ENCODE peak calls at places on chromosomes 2 and 18, in seven cellular contexts. I is IMR-90, W is epithelial cell of esophagus, J is HL-60, K is A549, O is BE2C, L is AG04450. P is an unnamed sample.

GRCh38 chr2:38178556-38179419 is 102.8 kb upstream of the CYP1B1 start:
- DNase-seq in W (peak; percentile 50), L (no peak), K (peak; percentile 68), O (no peak), J (peak; percentile 92), I (peak; percentile 68), P (no peak)

GRCh38 chr2:168246483-168247340 is 683 bp downstream of the STK39 start:
- DNase-seq in J (no peak), K (peak; percentile 68), I (peak; percentile 64), L (no peak), O (peak; percentile 61), W (peak; percentile 72), P (no peak)

GRCh38 chr2:17539596-17539992 is 902 bp upstream of the VSNL1 start:
- DNase-seq in W (peak; percentile 85), K (no peak), I (no peak), L (no peak), O (no peak), J (no peak), P (no peak)

GRCh38 chr2:137302957-137303356 is 537.6 kb downstream of the THSD7B start:
- DNase-seq in I (no peak), O (no peak), L (no peak), W (no peak), J (no peak), K (no peak), P (no peak)

GRCh38 chr2:189162566-189162965 is 17.0 kb downstream of the COL5A2 start:
- DNase-seq in L (no peak), K (no peak), O (no peak), W (no peak), J (no peak), I (no peak), P (no peak)

GRCh38 chr2:235002198-235003095 is 50.6 kb downstream of the SH3BP4 start:
- DNase-seq in O (no peak), K (no peak), L (no peak), J (no peak), I (peak; percentile 58), W (peak; percentile 70), P (no peak)

GRCh38 chr18:21366896-21367295 is 124.9 kb downstream of the GREB1L start:
- DNase-seq in I (no peak), L (no peak), W (no peak), O (no peak), K (no peak), J (no peak), P (no peak)

GRCh38 chr18:47175283-47175894 is 775 bp downstream of the IER3IP1 start:
- DNase-seq in L (no peak), W (no peak), O (peak; percentile 7), I (no peak), J (no peak), K (no peak), P (no peak)

GRCh38 chr2:8999802-9000201 is 3.7 kb downstream of the MBOAT2 start:
- DNase-seq in J (no peak), W (no peak), O (no peak), K (no peak), I (no peak), L (no peak), P (no peak)

GRCh38 chr2:149115781-149116180 is 77.3 kb downstream of the LYPD6B start:
- DNase-seq in W (no peak), K (no peak), J (no peak), L (no peak), O (no peak), I (no peak), P (no peak)

GRCh38 chr2:163187119-163187518 is 348.6 kb upstream of the KCNH7 start:
- DNase-seq in O (no peak), J (no peak), W (no peak), K (no peak), I (no peak), L (no peak), P (no peak)

GRCh38 chr2:163187995-163188655 is 349.6 kb upstream of the KCNH7 start:
- DNase-seq in J (no peak), L (no peak), W (peak; percentile 56), I (no peak), K (no peak), O (no peak), P (no peak)

GRCh38 chr2:163185160-163185559 is 346.6 kb upstream of the KCNH7 start:
- DNase-seq in L (no peak), O (no peak), W (no peak), J (no peak), K (no peak), I (no peak), P (no peak)

DNA sequence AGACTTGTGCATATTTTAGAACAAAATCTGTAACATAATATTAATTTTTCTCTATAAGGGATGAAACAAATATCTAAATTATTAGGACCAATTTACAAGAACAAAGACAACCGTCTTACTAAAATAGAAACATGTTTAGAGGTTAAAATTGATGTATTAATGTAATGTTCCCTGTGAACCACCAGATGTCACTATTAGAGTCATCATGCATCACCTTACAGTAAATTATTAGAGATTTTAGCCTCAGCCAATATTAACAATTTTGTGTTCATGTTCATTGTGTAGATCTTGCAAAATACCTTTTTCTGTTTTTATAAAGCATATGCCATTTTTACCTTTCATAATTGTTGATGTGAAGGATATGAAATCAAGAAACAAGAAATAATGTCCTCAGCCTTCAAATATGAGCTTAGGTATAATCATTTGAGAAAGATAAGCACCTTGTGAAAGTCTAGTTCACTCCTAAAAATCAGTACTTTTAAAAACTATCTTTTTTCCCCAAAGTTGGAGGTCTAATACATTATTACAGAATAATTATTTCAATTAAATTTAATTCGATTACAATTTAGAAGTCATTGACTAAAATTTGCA is 344.3 kb upstream of the KCNH7 start:
- DNase-seq in L (no peak), I (peak; percentile 32), W (peak; percentile 38), O (no peak), J (peak; percentile 3), K (peak; percentile 17), P (no peak)
- TF ChIP-seq CTCF in L (peak; percentile 63), I (peak; percentile 60), W (peak; percentile 58), O (peak; percentile 34), J (peak; percentile 38), K (peak; percentile 69), P (peak; percentile 92)

GRCh38 chr2:98702896-98703620 is 27.9 kb downstream of the MGAT4A start:
- DNase-seq in W (no peak), L (no peak), J (no peak), K (no peak), I (no peak), O (no peak), P (no peak)
- TF ChIP-seq CTCF in W (no peak), L (peak; percentile 5), J (no peak), K (no peak), I (no peak), O (no peak), P (no peak)

GRCh38 chr2:170404846-170405245 is 226.9 kb downstream of the MYO3B start:
- DNase-seq in K (no peak), W (no peak), L (no peak), J (no peak), I (no peak), O (no peak), P (no peak)

GRCh38 chr2:170396799-170397459 is 219.0 kb downstream of the MYO3B start:
- DNase-seq in L (no peak), I (peak; percentile 4), J (peak; percentile 3), O (no peak), K (peak; percentile 19), W (peak; percentile 14), P (no peak)

GRCh38 chr2:170405326-170405725 is 227.4 kb downstream of the MYO3B start:
- DNase-seq in W (no peak), O (no peak), I (no peak), K (no peak), L (no peak), J (no peak), P (no peak)

GRCh38 chr2:170401187-170401586 is 223.2 kb downstream of the MYO3B start:
- DNase-seq in O (no peak), K (no peak), I (no peak), W (no peak), J (no peak), L (no peak), P (no peak)
- TF ChIP-seq CTCF in O (no peak), K (no peak), I (no peak), W (no peak), J (no peak), L (no peak), P (no peak)

GRCh38 chr2:207504513-207505171 is 25.1 kb upstream of the CREB1 start:
- DNase-seq in I (peak; percentile 70), L (no peak), J (no peak), K (no peak), O (no peak), W (peak; percentile 34), P (no peak)
- TF ChIP-seq CTCF in I (no peak), L (no peak), J (no peak), K (no peak), O (no peak), W (no peak), P (peak; percentile 51)

GRCh38 chr18:11570073-11570588 is 39.3 kb upstream of the SLC35G4 start:
- DNase-seq in I (no peak), O (no peak), K (no peak), J (no peak), W (no peak), L (no peak), P (no peak)

GRCh38 chr18:11567391-11567790 is 42.0 kb upstream of the SLC35G4 start:
- DNase-seq in I (no peak), K (no peak), L (no peak), W (no peak), J (no peak), O (no peak), P (no peak)

GRCh38 chr18:11574545-11574944 is 34.9 kb upstream of the SLC35G4 start:
- DNase-seq in W (no peak), L (no peak), K (no peak), O (no peak), J (no peak), I (no peak), P (no peak)

GRCh38 chr18:11572201-11572600 is 37.2 kb upstream of the SLC35G4 start:
- DNase-seq in I (no peak), K (no peak), O (no peak), W (no peak), J (no peak), L (no peak), P (no peak)

GRCh38 chr18:11570770-11571169 is 38.6 kb upstream of the SLC35G4 start:
- DNase-seq in K (peak; percentile 21), L (no peak), I (peak; percentile 24), O (no peak), W (no peak), J (no peak), P (no peak)
- TF ChIP-seq CTCF in K (peak; percentile 40), L (peak; percentile 35), I (peak; percentile 38), O (peak; percentile 11), W (no peak), J (peak; percentile 7), P (peak; percentile 78)

GRCh38 chr2:239574434-239575156 is 173.8 kb upstream of the HDAC4 start:
- DNase-seq in K (no peak), W (no peak), L (no peak), I (no peak), J (no peak), O (no peak), P (no peak)
- TF ChIP-seq CTCF in K (no peak), W (no peak), L (no peak), I (no peak), J (no peak), O (no peak), P (no peak)

GRCh38 chr18:32893915-32894314 is 121.1 kb upstream of the KLHL14 start:
- DNase-seq in I (no peak), J (no peak), O (no peak), K (peak; percentile 28), W (peak; percentile 15), L (no peak), P (no peak)
- TF ChIP-seq CTCF in I (no peak), J (peak; percentile 46), O (peak; percentile 19), K (no peak), W (peak; percentile 39), L (peak; percentile 38), P (peak; percentile 33)

GRCh38 chr18:51100371-51101000 is 70.5 kb downstream of the SMAD4 start:
- DNase-seq in O (no peak), K (no peak), I (no peak), J (no peak), L (no peak), W (no peak), P (no peak)
- TF ChIP-seq CTCF in O (no peak), K (no peak), I (no peak), J (no peak), L (no peak), W (no peak), P (no peak)